ENCODE peak calls at places on chromosomes 5 and 9, in four cellular contexts. K is H1, F is GM12878, A is HepG2. U is an unnamed sample.

GRCh38 chr9:89781838-89782237 is 177.0 kb downstream of the GADD45G start:
- DNase-seq in K (no peak), F (peak; percentile 72), A (no peak), U (no peak)

GRCh38 chr5:132254321-132254977 is 3.0 kb upstream of the PDLIM4 start:
- DNase-seq in K (no peak), F (no peak), A (no peak), U (no peak)

GRCh38 chr9:87546704-87547103 is 49.0 kb downstream of the DAPK1 start:
- DNase-seq in K (no peak), F (no peak), A (peak; percentile 25), U (no peak)

GRCh38 chr5:109329296-109330252 is 80.2 kb downstream of the PJA2 start:
- DNase-seq in K (no peak), F (no peak), A (no peak), U (no peak)

GRCh38 chr5:33272288-33272687 is 168.5 kb upstream of the TARS1 start:
- DNase-seq in K (no peak), F (no peak), A (no peak), U (no peak)

GRCh38 chr5:132746592-132747063 is 598 bp upstream of the CCNI2 start:
- DNase-seq in K (no peak), F (no peak), A (no peak), U (no peak)

GRCh38 chr5:56567278-56567677 is 248.1 kb upstream of the MAP3K1 start:
- DNase-seq in K (no peak), F (no peak), A (no peak), U (no peak)

GRCh38 chr5:150341989-150342388 is 15.5 kb upstream of the TCOF1 start:
- DNase-seq in K (no peak), F (no peak), A (no peak), U (no peak)

GRCh38 chr5:154970759-154971158 is 29.9 kb downstream of the MRPL22 start:
- DNase-seq in K (no peak), F (no peak), A (peak; percentile 81), U (no peak)

GRCh38 chr9:86854898-86855523 is 92.3 kb downstream of the GAS1 start:
- DNase-seq in K (no peak), F (no peak), A (peak; percentile 58), U (peak; percentile 78)

GRCh38 chr5:95304706-95305105 is 19.8 kb upstream of the MCTP1 start:
- DNase-seq in K (no peak), F (no peak), A (no peak), U (no peak)

GRCh38 chr9:131633491-131634031 is 88.2 kb downstream of the PRRT1B start:
- DNase-seq in K (no peak), F (no peak), A (no peak), U (no peak)

GRCh38 chr9:69645488-69645887 is 26.7 kb downstream of the APBA1 start:
- DNase-seq in K (no peak), F (no peak), A (no peak), U (no peak)

GRCh38 chr9:20623748-20624124 is 1.4 kb upstream of the MLLT3 start:
- DNase-seq in K (no peak), F (no peak), A (no peak), U (no peak)

GRCh38 chr5:2659071-2659470 is 92.4 kb downstream of the IRX2 start:
- DNase-seq in K (no peak), F (no peak), A (no peak), U (no peak)

GRCh38 chr5:173974688-173975239 is 14.2 kb upstream of the C5orf47 start:
- DNase-seq in K (no peak), F (no peak), A (no peak), U (no peak)

GRCh38 chr5:98110270-98110669 is 663.2 kb upstream of the RGMB start:
- DNase-seq in K (no peak), F (no peak), A (no peak), U (no peak)

GRCh38 chr5:150167908-150168307 is 1.3 kb downstream of the CDX1 start:
- DNase-seq in K (no peak), F (no peak), A (no peak), U (no peak)

GRCh38 chr9:94974154-94974860 is 247.8 kb downstream of the AOPEP start:
- DNase-seq in K (no peak), F (no peak), A (no peak), U (no peak)

GRCh38 chr5:136424835-136425694 is 59.7 kb upstream of the TRPC7 start:
- DNase-seq in K (peak; percentile 97), F (no peak), A (peak; percentile 56), U (peak; percentile 85)

GRCh38 chr9:105994970-105995369 is 300.6 kb downstream of the TMEM38B start:
- DNase-seq in K (no peak), F (no peak), A (no peak), U (no peak)

GRCh38 chr9:129656795-129657390 is 8.6 kb upstream of the PRRX2 start:
- DNase-seq in K (no peak), F (no peak), A (peak; percentile 31), U (no peak)

GRCh38 chr9:105127863-105128220 is 116.6 kb upstream of the SLC44A1 start:
- DNase-seq in K (no peak), F (peak; percentile 72), A (no peak), U (no peak)

GRCh38 chr9:90088411-90088810 is 483.6 kb downstream of the GADD45G start:
- DNase-seq in K (no peak), F (no peak), A (no peak), U (no peak)

DNA sequence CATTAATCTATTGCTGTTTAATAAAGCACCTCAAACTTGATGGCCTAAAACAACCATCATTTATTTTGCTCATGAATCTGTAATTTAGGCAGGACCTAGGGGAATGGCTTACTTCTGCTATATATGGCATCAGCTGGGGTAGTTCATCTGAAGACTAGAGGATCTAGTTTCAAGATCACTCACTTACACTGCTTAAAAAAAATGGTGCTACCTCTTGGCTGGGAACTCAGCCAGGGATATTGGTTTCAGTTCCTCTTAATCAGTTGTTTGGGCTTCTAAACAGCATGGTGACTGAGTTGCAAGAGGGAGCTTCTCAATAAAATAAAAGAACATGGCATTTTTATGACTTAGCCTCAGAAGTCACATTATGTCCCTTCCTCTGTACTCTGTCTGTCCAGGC is 142.0 kb downstream of the FAM114A2 start:
- DNase-seq in K (no peak), F (peak; percentile 63), A (no peak), U (no peak)
- TF ChIP-seq SP1 in K (no peak), F (no peak), A (no peak), U (no peak)

DNA sequence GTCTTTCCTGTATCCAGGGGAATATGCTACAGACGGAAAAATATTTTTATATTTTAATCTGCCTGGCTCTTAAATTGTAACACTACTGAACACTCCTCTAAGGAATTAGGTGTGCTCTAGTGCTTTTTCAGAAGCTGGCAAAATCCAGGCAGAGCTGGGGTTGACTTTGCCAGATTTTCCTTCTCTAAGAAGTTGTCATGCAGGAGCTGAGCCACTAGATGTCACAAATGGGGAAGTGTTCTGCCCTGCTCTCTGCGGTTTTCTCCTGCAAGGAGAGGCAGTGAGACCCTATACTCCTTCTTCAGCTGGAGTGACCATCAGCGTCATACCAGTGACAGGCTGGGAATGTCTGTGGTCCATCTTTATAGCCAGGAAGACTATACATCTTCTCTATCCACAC is 112.5 kb downstream of the HAPLN1 start:
- DNase-seq in K (peak; percentile 62), F (no peak), A (peak; percentile 15), U (peak; percentile 65)
- TF ChIP-seq SUZ12 in K (no peak), F (no peak), A (no peak), U (no peak)

DNA sequence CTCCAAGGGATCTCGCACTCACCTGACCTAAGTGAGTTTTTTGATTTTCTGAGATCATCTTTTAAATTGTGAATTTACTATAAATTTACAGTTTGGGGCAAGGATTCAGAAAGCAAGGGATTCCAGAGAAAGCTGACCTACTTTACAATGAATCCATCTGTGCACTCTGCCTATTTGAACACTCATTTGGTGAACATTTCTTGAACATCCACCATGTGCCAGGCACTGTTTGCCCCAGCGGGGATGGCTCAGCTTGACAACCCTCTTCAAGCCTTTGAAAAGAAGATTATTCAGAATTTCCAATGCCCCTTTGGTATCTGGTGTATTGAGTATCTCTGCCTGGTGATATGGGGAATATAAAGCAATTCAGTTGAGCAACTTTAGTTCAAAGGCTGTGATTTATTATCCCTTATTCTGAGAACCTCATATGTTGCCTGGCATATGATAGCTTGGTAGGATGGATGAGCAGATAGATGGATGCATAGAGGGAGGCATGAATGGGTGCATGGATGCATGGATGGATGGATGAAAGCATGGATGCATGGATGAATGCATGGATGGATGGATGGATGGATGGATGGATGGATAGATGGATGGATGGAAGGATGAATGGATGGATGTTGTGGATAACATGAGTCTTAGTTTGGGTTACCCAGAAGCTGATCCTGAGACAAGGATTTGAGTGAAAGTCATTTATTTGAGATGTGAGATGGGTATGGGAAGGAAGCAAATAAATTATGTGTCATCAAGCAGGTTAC is 149.7 kb upstream of the ZNF366 start:
- DNase-seq in K (no peak), F (no peak), A (no peak), U (no peak)
- TF ChIP-seq SP1 in K (no peak), F (no peak), A (no peak), U (no peak)

DNA sequence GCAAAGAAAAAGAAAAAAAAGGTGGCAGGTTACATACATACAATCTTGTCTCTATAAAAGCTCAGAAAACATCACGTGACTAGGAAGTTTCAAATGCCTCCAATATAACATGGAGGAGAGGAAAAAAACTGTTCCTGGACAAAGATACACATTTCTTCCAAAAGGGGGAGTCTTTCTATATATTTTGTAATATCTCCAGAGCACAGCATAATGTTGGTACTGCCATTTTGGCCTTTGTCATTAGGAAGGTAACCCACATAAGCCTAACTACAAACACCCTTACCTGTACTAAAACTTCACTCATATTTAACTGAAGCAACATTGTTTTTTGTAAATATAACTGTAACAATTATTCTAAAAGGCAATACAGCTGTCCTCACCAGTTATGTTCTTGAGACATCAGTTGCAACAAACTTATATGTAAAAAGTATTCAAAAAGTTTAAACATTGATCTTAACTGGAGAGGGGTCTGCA is 1.2 kb upstream of the BTF3 start:
- DNase-seq in K (no peak), F (no peak), A (peak; percentile 90), U (peak; percentile 63)
- TF ChIP-seq SUZ12 in K (no peak), F (no peak), A (no peak), U (no peak)

GRCh38 chr9:82332018-82332773 is 343.6 kb downstream of the SPATA31D1 start:
- DNase-seq in K (no peak), F (no peak), A (no peak), U (no peak)
- TF ChIP-seq SP1 in K (no peak), F (no peak), A (no peak), U (no peak)

GRCh38 chr9:8622222-8622802 is 822.7 kb upstream of the DMAC1 start:
- DNase-seq in K (no peak), F (no peak), A (no peak), U (no peak)

GRCh38 chr9:8628771-8629170 is 829.2 kb upstream of the DMAC1 start:
- DNase-seq in K (no peak), F (no peak), A (no peak), U (no peak)

GRCh38 chr9:8627944-8628679 is 828.5 kb upstream of the DMAC1 start:
- DNase-seq in K (no peak), F (no peak), A (no peak), U (no peak)

GRCh38 chr9:8622871-8623270 is 823.3 kb upstream of the DMAC1 start:
- DNase-seq in K (no peak), F (no peak), A (no peak), U (no peak)
- TF ChIP-seq SUZ12 in K (no peak), F (no peak), A (no peak), U (no peak)

GRCh38 chr9:121568101-121568460 is 68.4 kb upstream of the GGTA1 start:
- DNase-seq in K (no peak), F (no peak), A (no peak), U (no peak)
- TF ChIP-seq SP1 in K (no peak), F (no peak), A (no peak), U (no peak)

U was measured in HEK293T.